ENCODE peak calls at places on chromosomes 11 and 22, in eight cellular contexts. One of them, this sample, is unnamed.

GRCh38 chr11:5476184-5476819 is 12.2 kb upstream of the OR52D1 start:
- DNase-seq in right lobe of liver: no peak
- DNase-seq in epithelial cell of esophagus: peak
- DNase-seq in GM12864: peak
- DNase-seq in lower lobe of right lung: no peak
- DNase-seq in colonic mucosa: peak
- DNase-seq in sigmoid colon: no peak
- DNase-seq in lower leg skin: no peak
- DNase-seq in this sample: no peak

GRCh38 chr11:12801976-12802375 is 127.8 kb downstream of the TEAD1 start:
- DNase-seq in right lobe of liver: no peak
- DNase-seq in epithelial cell of esophagus: no peak
- DNase-seq in GM12864: no peak
- DNase-seq in lower lobe of right lung: no peak
- DNase-seq in colonic mucosa: no peak
- DNase-seq in sigmoid colon: no peak
- DNase-seq in lower leg skin: no peak
- DNase-seq in this sample: no peak

GRCh38 chr11:119323532-119324033 is 6.7 kb upstream of the MCAM start:
- DNase-seq in right lobe of liver: peak
- DNase-seq in epithelial cell of esophagus: peak
- DNase-seq in GM12864: no peak
- DNase-seq in lower lobe of right lung: no peak
- DNase-seq in colonic mucosa: peak
- DNase-seq in sigmoid colon: peak
- DNase-seq in lower leg skin: peak
- DNase-seq in this sample: peak

GRCh38 chr22:39967996-39968968 is 8.1 kb downstream of the TMA7B start:
- DNase-seq in right lobe of liver: peak
- DNase-seq in epithelial cell of esophagus: no peak
- DNase-seq in GM12864: no peak
- DNase-seq in lower lobe of right lung: no peak
- DNase-seq in colonic mucosa: no peak
- DNase-seq in sigmoid colon: peak
- DNase-seq in lower leg skin: no peak
- DNase-seq in this sample: no peak

GRCh38 chr11:77967121-77967520 is 27.3 kb downstream of the INTS4 start:
- DNase-seq in right lobe of liver: no peak
- DNase-seq in epithelial cell of esophagus: no peak
- DNase-seq in GM12864: no peak
- DNase-seq in lower lobe of right lung: no peak
- DNase-seq in colonic mucosa: no peak
- DNase-seq in sigmoid colon: no peak
- DNase-seq in lower leg skin: no peak
- DNase-seq in this sample: no peak

GRCh38 chr22:36221799-36222751 is 17.3 kb downstream of the APOL2 start:
- DNase-seq in right lobe of liver: peak
- DNase-seq in epithelial cell of esophagus: peak
- DNase-seq in GM12864: no peak
- DNase-seq in lower lobe of right lung: peak
- DNase-seq in colonic mucosa: peak
- DNase-seq in sigmoid colon: no peak
- DNase-seq in lower leg skin: peak
- DNase-seq in this sample: no peak

GRCh38 chr11:116375221-116375620 is 397.6 kb downstream of the BUD13 start:
- DNase-seq in right lobe of liver: no peak
- DNase-seq in epithelial cell of esophagus: no peak
- DNase-seq in GM12864: no peak
- DNase-seq in lower lobe of right lung: no peak
- DNase-seq in colonic mucosa: no peak
- DNase-seq in sigmoid colon: no peak
- DNase-seq in lower leg skin: no peak
- DNase-seq in this sample: no peak

GRCh38 chr22:28053871-28054621 is 135.0 kb upstream of the PITPNB start:
- DNase-seq in right lobe of liver: no peak
- DNase-seq in epithelial cell of esophagus: no peak
- DNase-seq in GM12864: no peak
- DNase-seq in lower lobe of right lung: no peak
- DNase-seq in colonic mucosa: no peak
- DNase-seq in sigmoid colon: no peak
- DNase-seq in lower leg skin: no peak
- DNase-seq in this sample: no peak

GRCh38 chr11:33773399-33774355 is 643 bp downstream of the FBXO3 start:
- DNase-seq in right lobe of liver: no peak
- DNase-seq in epithelial cell of esophagus: peak
- DNase-seq in GM12864: no peak
- DNase-seq in lower lobe of right lung: peak
- DNase-seq in colonic mucosa: peak
- DNase-seq in sigmoid colon: peak
- DNase-seq in lower leg skin: peak
- DNase-seq in this sample: peak

GRCh38 chr22:17734197-17734596 is 40.1 kb downstream of the BID start:
- DNase-seq in right lobe of liver: no peak
- DNase-seq in epithelial cell of esophagus: no peak
- DNase-seq in GM12864: no peak
- DNase-seq in lower lobe of right lung: no peak
- DNase-seq in colonic mucosa: no peak
- DNase-seq in sigmoid colon: no peak
- DNase-seq in lower leg skin: no peak
- DNase-seq in this sample: no peak

GRCh38 chr22:21866821-21867527 is 471 bp downstream of the MAPK1 start:
- DNase-seq in right lobe of liver: peak
- DNase-seq in epithelial cell of esophagus: peak
- DNase-seq in GM12864: no peak
- DNase-seq in lower lobe of right lung: peak
- DNase-seq in colonic mucosa: peak
- DNase-seq in sigmoid colon: peak
- DNase-seq in lower leg skin: peak
- DNase-seq in this sample: peak

GRCh38 chr11:114291381-114291780 is 4.8 kb upstream of the NNMT start:
- DNase-seq in right lobe of liver: no peak
- DNase-seq in epithelial cell of esophagus: no peak
- DNase-seq in GM12864: no peak
- DNase-seq in lower lobe of right lung: no peak
- DNase-seq in colonic mucosa: no peak
- DNase-seq in sigmoid colon: no peak
- DNase-seq in lower leg skin: peak
- DNase-seq in this sample: no peak
- H3K4me3 ChIP-seq in right lobe of liver: peak
- H3K4me3 ChIP-seq in epithelial cell of esophagus: no peak
- H3K4me3 ChIP-seq in GM12864: no peak
- H3K4me3 ChIP-seq in lower lobe of right lung: peak
- H3K4me3 ChIP-seq in colonic mucosa: no peak
- H3K4me3 ChIP-seq in sigmoid colon: no peak
- H3K4me3 ChIP-seq in lower leg skin: no peak
- H3K4me3 ChIP-seq in this sample: no peak

GRCh38 chr22:43880743-43881055 is 11.1 kb downstream of the PNPLA5 start:
- DNase-seq in right lobe of liver: no peak
- DNase-seq in epithelial cell of esophagus: no peak
- DNase-seq in GM12864: no peak
- DNase-seq in lower lobe of right lung: no peak
- DNase-seq in colonic mucosa: no peak
- DNase-seq in sigmoid colon: no peak
- DNase-seq in lower leg skin: no peak
- DNase-seq in this sample: no peak
- H3K4me3 ChIP-seq in right lobe of liver: no peak
- H3K4me3 ChIP-seq in epithelial cell of esophagus: no peak
- H3K4me3 ChIP-seq in GM12864: no peak
- H3K4me3 ChIP-seq in lower lobe of right lung: no peak
- H3K4me3 ChIP-seq in colonic mucosa: no peak
- H3K4me3 ChIP-seq in sigmoid colon: no peak
- H3K4me3 ChIP-seq in lower leg skin: no peak
- H3K4me3 ChIP-seq in this sample: no peak

GRCh38 chr11:128901655-128902514 is 10.7 kb downstream of the KCNJ5 start:
- DNase-seq in right lobe of liver: no peak
- DNase-seq in epithelial cell of esophagus: no peak
- DNase-seq in GM12864: no peak
- DNase-seq in lower lobe of right lung: no peak
- DNase-seq in colonic mucosa: no peak
- DNase-seq in sigmoid colon: no peak
- DNase-seq in lower leg skin: no peak
- DNase-seq in this sample: no peak

GRCh38 chr11:128900468-128900867 is 9.3 kb downstream of the KCNJ5 start:
- DNase-seq in right lobe of liver: peak
- DNase-seq in epithelial cell of esophagus: no peak
- DNase-seq in GM12864: no peak
- DNase-seq in lower lobe of right lung: peak
- DNase-seq in colonic mucosa: no peak
- DNase-seq in sigmoid colon: no peak
- DNase-seq in lower leg skin: no peak
- DNase-seq in this sample: no peak

GRCh38 chr11:128904303-128904871 is 13.2 kb downstream of the KCNJ5 start:
- DNase-seq in right lobe of liver: no peak
- DNase-seq in epithelial cell of esophagus: no peak
- DNase-seq in GM12864: no peak
- DNase-seq in lower lobe of right lung: no peak
- DNase-seq in colonic mucosa: no peak
- DNase-seq in sigmoid colon: no peak
- DNase-seq in lower leg skin: no peak
- DNase-seq in this sample: no peak

GRCh38 chr11:128903248-128904041 is 12.3 kb downstream of the KCNJ5 start:
- DNase-seq in right lobe of liver: peak
- DNase-seq in epithelial cell of esophagus: peak
- DNase-seq in GM12864: no peak
- DNase-seq in lower lobe of right lung: peak
- DNase-seq in colonic mucosa: no peak
- DNase-seq in sigmoid colon: no peak
- DNase-seq in lower leg skin: no peak
- DNase-seq in this sample: peak

GRCh38 chr11:128902515-128903066 is 11.4 kb downstream of the KCNJ5 start:
- DNase-seq in right lobe of liver: no peak
- DNase-seq in epithelial cell of esophagus: peak
- DNase-seq in GM12864: no peak
- DNase-seq in lower lobe of right lung: no peak
- DNase-seq in colonic mucosa: no peak
- DNase-seq in sigmoid colon: no peak
- DNase-seq in lower leg skin: no peak
- DNase-seq in this sample: no peak
- H3K4me3 ChIP-seq in right lobe of liver: no peak
- H3K4me3 ChIP-seq in epithelial cell of esophagus: no peak
- H3K4me3 ChIP-seq in GM12864: no peak
- H3K4me3 ChIP-seq in lower lobe of right lung: no peak
- H3K4me3 ChIP-seq in colonic mucosa: no peak
- H3K4me3 ChIP-seq in sigmoid colon: no peak
- H3K4me3 ChIP-seq in lower leg skin: no peak
- H3K4me3 ChIP-seq in this sample: no peak

GRCh38 chr11:9570313-9570712 is 3.2 kb upstream of the WEE1 start:
- DNase-seq in right lobe of liver: no peak
- DNase-seq in epithelial cell of esophagus: no peak
- DNase-seq in GM12864: no peak
- DNase-seq in lower lobe of right lung: no peak
- DNase-seq in colonic mucosa: no peak
- DNase-seq in sigmoid colon: no peak
- DNase-seq in lower leg skin: no peak
- DNase-seq in this sample: no peak

GRCh38 chr11:9567401-9567800 is 6.1 kb upstream of the WEE1 start:
- DNase-seq in right lobe of liver: no peak
- DNase-seq in epithelial cell of esophagus: no peak
- DNase-seq in GM12864: no peak
- DNase-seq in lower lobe of right lung: no peak
- DNase-seq in colonic mucosa: no peak
- DNase-seq in sigmoid colon: no peak
- DNase-seq in lower leg skin: no peak
- DNase-seq in this sample: no peak

GRCh38 chr11:9568161-9568853 is 5.2 kb upstream of the WEE1 start:
- DNase-seq in right lobe of liver: no peak
- DNase-seq in epithelial cell of esophagus: no peak
- DNase-seq in GM12864: no peak
- DNase-seq in lower lobe of right lung: no peak
- DNase-seq in colonic mucosa: no peak
- DNase-seq in sigmoid colon: no peak
- DNase-seq in lower leg skin: no peak
- DNase-seq in this sample: no peak

GRCh38 chr11:9569588-9570164 is 3.8 kb upstream of the WEE1 start:
- DNase-seq in right lobe of liver: no peak
- DNase-seq in epithelial cell of esophagus: no peak
- DNase-seq in GM12864: no peak
- DNase-seq in lower lobe of right lung: no peak
- DNase-seq in colonic mucosa: no peak
- DNase-seq in sigmoid colon: no peak
- DNase-seq in lower leg skin: no peak
- DNase-seq in this sample: no peak

DNA sequence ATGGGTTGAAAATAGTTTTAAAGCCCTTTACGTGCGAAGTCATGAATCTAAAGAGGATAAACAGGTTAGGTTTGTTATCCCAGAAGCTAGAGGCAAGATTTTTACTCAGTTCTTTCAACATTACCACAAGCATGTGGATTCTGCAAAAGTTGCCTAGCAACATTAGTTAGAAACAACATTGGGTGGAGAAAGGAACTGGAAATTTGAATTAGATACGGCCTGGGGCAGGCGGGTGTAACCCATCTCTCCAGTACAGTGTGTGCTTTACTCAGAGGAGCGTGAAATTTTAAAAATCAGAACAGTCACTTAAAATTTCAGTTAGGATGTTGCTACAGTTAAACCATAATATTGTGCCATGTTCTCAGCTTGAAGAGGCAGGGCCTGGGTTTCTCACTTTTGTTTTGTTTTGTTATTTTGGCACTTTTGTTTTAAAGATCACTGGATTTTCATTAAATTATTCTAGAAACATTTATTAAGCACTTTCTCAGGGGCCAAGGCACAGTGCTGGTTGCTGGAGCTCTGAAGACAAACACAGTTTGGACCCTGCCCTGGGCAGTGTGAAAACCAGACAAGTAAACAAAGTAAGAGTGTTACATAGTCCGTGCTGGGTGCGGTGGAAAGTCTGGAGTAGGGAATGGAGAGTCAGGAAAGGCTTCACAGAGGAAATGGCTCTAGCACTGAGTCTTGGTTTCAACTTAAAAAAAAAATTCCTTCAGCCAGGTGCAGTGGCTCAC is 4.4 kb upstream of the WEE1 start:
- DNase-seq in right lobe of liver: peak
- DNase-seq in epithelial cell of esophagus: peak
- DNase-seq in GM12864: no peak
- DNase-seq in lower lobe of right lung: peak
- DNase-seq in colonic mucosa: peak
- DNase-seq in sigmoid colon: peak
- DNase-seq in lower leg skin: peak
- DNase-seq in this sample: peak
- H3K4me3 ChIP-seq in right lobe of liver: no peak
- H3K4me3 ChIP-seq in epithelial cell of esophagus: peak
- H3K4me3 ChIP-seq in GM12864: no peak
- H3K4me3 ChIP-seq in lower lobe of right lung: peak
- H3K4me3 ChIP-seq in colonic mucosa: no peak
- H3K4me3 ChIP-seq in sigmoid colon: no peak
- H3K4me3 ChIP-seq in lower leg skin: no peak
- H3K4me3 ChIP-seq in this sample: peak

This sample was measured in tibial artery.